ENCODE peak calls at places on chromosome 9, in nine cellular contexts. S, L, O, B, Y, W, M, Q and F are unnamed samples.

GRCh38 chr9:22157271-22157670 is 148.2 kb upstream of the CDKN2B start:
- DNase-seq in B (no peak), Y (no peak), O (no peak), W (no peak), S (no peak), Q (no peak), L (no peak), M (no peak), F (no peak)

GRCh38 chr9:95425910-95426551 is 90.7 kb downstream of the PTCH1 start:
- DNase-seq in Y (peak; percentile 42), W (no peak), B (no peak), M (no peak), S (no peak), Q (no peak), L (peak; percentile 12), O (no peak), F (no peak)

GRCh38 chr9:3331801-3332200 is 194.0 kb downstream of the RFX3 start:
- DNase-seq in L (no peak), M (no peak), S (no peak), B (no peak), Q (no peak), W (no peak), O (no peak), Y (no peak), F (no peak)

GRCh38 chr9:22010881-22011625 is 1.9 kb upstream of the CDKN2B start:
- DNase-seq in Q (no peak), Y (no peak), W (no peak), L (peak; percentile 65), B (no peak), O (peak; percentile 57), M (no peak), S (no peak), F (peak; percentile 75)

GRCh38 chr9:73529666-73530065 is 378.0 kb downstream of the ANXA1 start:
- DNase-seq in O (no peak), L (no peak), Q (no peak), W (no peak), B (no peak), M (no peak), S (no peak), Y (no peak), F (no peak)

GRCh38 chr9:105062222-105062850 is 134.4 kb upstream of the ABCA1 start:
- DNase-seq in L (no peak), W (no peak), O (no peak), Y (no peak), B (no peak), M (no peak), Q (no peak), S (no peak), F (no peak)

GRCh38 chr9:130962418-130963316 is 23.6 kb upstream of the FIBCD1 start:
- DNase-seq in W (peak; percentile 61), B (no peak), M (peak; percentile 81), O (peak; percentile 92), Q (no peak), Y (no peak), L (peak; percentile 87), S (no peak), F (peak; percentile 97)

GRCh38 chr9:123113185-123113584 is 79.7 kb downstream of the GPR21 start:
- DNase-seq in Y (no peak), M (no peak), S (no peak), W (no peak), Q (no peak), O (no peak), L (no peak), B (no peak), F (no peak)

GRCh38 chr9:70136632-70137031 is 93.0 kb downstream of the MAMDC2 start:
- DNase-seq in W (no peak), S (no peak), L (no peak), M (no peak), Y (no peak), B (no peak), Q (no peak), O (peak; percentile 24), F (no peak)

GRCh38 chr9:114486205-114486963 is 18.9 kb downstream of the WHRN start:
- DNase-seq in B (no peak), L (no peak), S (no peak), Q (no peak), O (no peak), Y (no peak), M (no peak), W (no peak), F (peak; percentile 6)

GRCh38 chr9:121288874-121289553 is 21.1 kb downstream of the GSN start:
- DNase-seq in L (peak; percentile 78), M (peak; percentile 90), O (peak; percentile 85), B (no peak), S (peak; percentile 81), Q (no peak), Y (no peak), W (peak; percentile 49), F (peak; percentile 86)

GRCh38 chr9:16138961-16139441 is 586.2 kb downstream of the CCDC171 start:
- DNase-seq in S (peak; percentile 72), B (no peak), W (peak; percentile 71), Q (no peak), Y (no peak), M (no peak), L (peak; percentile 81), O (peak; percentile 85), F (peak; percentile 93)

GRCh38 chr9:18358325-18358724 is 115.6 kb upstream of the ADAMTSL1 start:
- DNase-seq in B (no peak), Y (no peak), W (no peak), L (no peak), O (no peak), Q (no peak), S (no peak), M (no peak), F (no peak)

GRCh38 chr9:90393355-90394152 is 249.1 kb downstream of the DIRAS2 start:
- DNase-seq in L (no peak), Y (no peak), O (no peak), W (no peak), B (no peak), Q (no peak), M (no peak), S (no peak), F (no peak)

GRCh38 chr9:127380479-127380878 is 16.5 kb upstream of the SLC2A8 start:
- DNase-seq in Q (no peak), L (no peak), W (no peak), S (no peak), O (peak; percentile 26), Y (no peak), M (no peak), B (no peak), F (no peak)

GRCh38 chr9:106111039-106111740 is 416.8 kb downstream of the TMEM38B start:
- DNase-seq in B (no peak), O (no peak), M (no peak), W (no peak), Y (no peak), Q (no peak), L (no peak), S (no peak), F (no peak)